ENCODE peak calls at places on chromosomes 2 and 18, in eight cellular contexts. One of them, this sample, is unnamed.
A peak's percentile ranks its signal among the peaks of the same experiment; 100 is the strongest.

GRCh38 chr2:50952596-50952995 is 79.3 kb downstream of the NRXN1 start:
- DNase-seq in glomerular endothelial cell: no peak
- DNase-seq in activated T-helper 1 cell treated with anti-CD3 and anti-CD28 coated beads, Interleukin-2, amount 50 U/mL, for 16 hours: no peak
- DNase-seq in left colon: no peak
- DNase-seq in activated CD8-positive, alpha-beta T cell treated with anti-CD3 and anti-CD28 coated beads, Interleukin-2, amount 10 ng/mL, durations not matched to agents 7 days and 5 days: no peak
- DNase-seq in PC-3: peak; percentile 46
- DNase-seq in hepatocyte: no peak
- DNase-seq in AG08395: no peak
- DNase-seq in this sample: peak; percentile 73

GRCh38 chr2:167388497-167388896 is 500.2 kb downstream of the XIRP2 start:
- DNase-seq in PC-3: no peak
- DNase-seq in activated T-helper 1 cell treated with anti-CD3 and anti-CD28 coated beads, Interleukin-2, amount 50 U/mL, for 16 hours: no peak
- DNase-seq in hepatocyte: no peak
- DNase-seq in left colon: no peak
- DNase-seq in activated CD8-positive, alpha-beta T cell treated with anti-CD3 and anti-CD28 coated beads, Interleukin-2, amount 10 ng/mL, durations not matched to agents 7 days and 5 days: no peak
- DNase-seq in glomerular endothelial cell: no peak
- DNase-seq in AG08395: no peak
- DNase-seq in this sample: no peak

GRCh38 chr18:51153659-51154371 is 43.7 kb downstream of the MEX3C start:
- DNase-seq in activated CD8-positive, alpha-beta T cell treated with anti-CD3 and anti-CD28 coated beads, Interleukin-2, amount 10 ng/mL, durations not matched to agents 7 days and 5 days: peak; percentile 55
- DNase-seq in left colon: peak; percentile 50
- DNase-seq in activated T-helper 1 cell treated with anti-CD3 and anti-CD28 coated beads, Interleukin-2, amount 50 U/mL, for 16 hours: no peak
- DNase-seq in glomerular endothelial cell: no peak
- DNase-seq in PC-3: no peak
- DNase-seq in hepatocyte: no peak
- DNase-seq in AG08395: no peak
- DNase-seq in this sample: no peak

GRCh38 chr2:184971669-184972068 is 373.3 kb downstream of the ZNF804A start:
- DNase-seq in glomerular endothelial cell: no peak
- DNase-seq in PC-3: no peak
- DNase-seq in hepatocyte: no peak
- DNase-seq in AG08395: no peak
- DNase-seq in left colon: no peak
- DNase-seq in activated CD8-positive, alpha-beta T cell treated with anti-CD3 and anti-CD28 coated beads, Interleukin-2, amount 10 ng/mL, durations not matched to agents 7 days and 5 days: no peak
- DNase-seq in activated T-helper 1 cell treated with anti-CD3 and anti-CD28 coated beads, Interleukin-2, amount 50 U/mL, for 16 hours: no peak
- DNase-seq in this sample: no peak

GRCh38 chr2:84850471-84850870 is 30.4 kb downstream of the TRABD2A start:
- DNase-seq in hepatocyte: no peak
- DNase-seq in glomerular endothelial cell: no peak
- DNase-seq in AG08395: no peak
- DNase-seq in PC-3: no peak
- DNase-seq in activated CD8-positive, alpha-beta T cell treated with anti-CD3 and anti-CD28 coated beads, Interleukin-2, amount 10 ng/mL, durations not matched to agents 7 days and 5 days: no peak
- DNase-seq in left colon: no peak
- DNase-seq in activated T-helper 1 cell treated with anti-CD3 and anti-CD28 coated beads, Interleukin-2, amount 50 U/mL, for 16 hours: no peak
- DNase-seq in this sample: no peak

GRCh38 chr18:48943333-48943732 is 7.4 kb downstream of the SMAD7 start:
- DNase-seq in AG08395: no peak
- DNase-seq in glomerular endothelial cell: no peak
- DNase-seq in activated CD8-positive, alpha-beta T cell treated with anti-CD3 and anti-CD28 coated beads, Interleukin-2, amount 10 ng/mL, durations not matched to agents 7 days and 5 days: no peak
- DNase-seq in hepatocyte: no peak
- DNase-seq in activated T-helper 1 cell treated with anti-CD3 and anti-CD28 coated beads, Interleukin-2, amount 50 U/mL, for 16 hours: no peak
- DNase-seq in PC-3: no peak
- DNase-seq in left colon: no peak
- DNase-seq in this sample: no peak

GRCh38 chr2:498493-499178 is 178.6 kb downstream of the TMEM18 start:
- DNase-seq in activated CD8-positive, alpha-beta T cell treated with anti-CD3 and anti-CD28 coated beads, Interleukin-2, amount 10 ng/mL, durations not matched to agents 7 days and 5 days: no peak
- DNase-seq in PC-3: no peak
- DNase-seq in AG08395: no peak
- DNase-seq in glomerular endothelial cell: no peak
- DNase-seq in hepatocyte: no peak
- DNase-seq in left colon: no peak
- DNase-seq in activated T-helper 1 cell treated with anti-CD3 and anti-CD28 coated beads, Interleukin-2, amount 50 U/mL, for 16 hours: no peak
- DNase-seq in this sample: no peak

GRCh38 chr2:54041135-54041534 is 70.3 kb upstream of the PSME4 start:
- DNase-seq in PC-3: peak; percentile 41
- DNase-seq in activated T-helper 1 cell treated with anti-CD3 and anti-CD28 coated beads, Interleukin-2, amount 50 U/mL, for 16 hours: peak; percentile 32
- DNase-seq in left colon: no peak
- DNase-seq in glomerular endothelial cell: no peak
- DNase-seq in activated CD8-positive, alpha-beta T cell treated with anti-CD3 and anti-CD28 coated beads, Interleukin-2, amount 10 ng/mL, durations not matched to agents 7 days and 5 days: peak; percentile 39
- DNase-seq in hepatocyte: no peak
- DNase-seq in AG08395: no peak
- DNase-seq in this sample: peak; percentile 90

GRCh38 chr2:144032566-144032965 is 487.4 kb downstream of the ZEB2 start:
- DNase-seq in left colon: no peak
- DNase-seq in AG08395: peak; percentile 8
- DNase-seq in glomerular endothelial cell: no peak
- DNase-seq in activated CD8-positive, alpha-beta T cell treated with anti-CD3 and anti-CD28 coated beads, Interleukin-2, amount 10 ng/mL, durations not matched to agents 7 days and 5 days: no peak
- DNase-seq in PC-3: no peak
- DNase-seq in activated T-helper 1 cell treated with anti-CD3 and anti-CD28 coated beads, Interleukin-2, amount 50 U/mL, for 16 hours: no peak
- DNase-seq in hepatocyte: no peak
- DNase-seq in this sample: no peak

GRCh38 chr18:34697891-34698290 is 12.2 kb upstream of the DTNA start:
- DNase-seq in glomerular endothelial cell: no peak
- DNase-seq in activated T-helper 1 cell treated with anti-CD3 and anti-CD28 coated beads, Interleukin-2, amount 50 U/mL, for 16 hours: no peak
- DNase-seq in left colon: no peak
- DNase-seq in PC-3: no peak
- DNase-seq in activated CD8-positive, alpha-beta T cell treated with anti-CD3 and anti-CD28 coated beads, Interleukin-2, amount 10 ng/mL, durations not matched to agents 7 days and 5 days: no peak
- DNase-seq in AG08395: no peak
- DNase-seq in hepatocyte: no peak
- DNase-seq in this sample: peak; percentile 85

GRCh38 chr2:26438526-26438925 is 36.8 kb downstream of the DRC1 start:
- DNase-seq in left colon: no peak
- DNase-seq in glomerular endothelial cell: no peak
- DNase-seq in activated T-helper 1 cell treated with anti-CD3 and anti-CD28 coated beads, Interleukin-2, amount 50 U/mL, for 16 hours: no peak
- DNase-seq in hepatocyte: no peak
- DNase-seq in activated CD8-positive, alpha-beta T cell treated with anti-CD3 and anti-CD28 coated beads, Interleukin-2, amount 10 ng/mL, durations not matched to agents 7 days and 5 days: no peak
- DNase-seq in AG08395: peak; percentile 92
- DNase-seq in PC-3: no peak
- DNase-seq in this sample: peak; percentile 51

GRCh38 chr2:28326469-28326805 is 66.2 kb upstream of the FOSL2 start:
- DNase-seq in hepatocyte: no peak
- DNase-seq in activated T-helper 1 cell treated with anti-CD3 and anti-CD28 coated beads, Interleukin-2, amount 50 U/mL, for 16 hours: no peak
- DNase-seq in activated CD8-positive, alpha-beta T cell treated with anti-CD3 and anti-CD28 coated beads, Interleukin-2, amount 10 ng/mL, durations not matched to agents 7 days and 5 days: no peak
- DNase-seq in left colon: no peak
- DNase-seq in AG08395: no peak
- DNase-seq in PC-3: no peak
- DNase-seq in glomerular endothelial cell: no peak
- DNase-seq in this sample: no peak

GRCh38 chr2:43455735-43456642 is 139.8 kb downstream of the THADA start:
- DNase-seq in activated T-helper 1 cell treated with anti-CD3 and anti-CD28 coated beads, Interleukin-2, amount 50 U/mL, for 16 hours: no peak
- DNase-seq in AG08395: peak; percentile 14
- DNase-seq in activated CD8-positive, alpha-beta T cell treated with anti-CD3 and anti-CD28 coated beads, Interleukin-2, amount 10 ng/mL, durations not matched to agents 7 days and 5 days: no peak
- DNase-seq in left colon: no peak
- DNase-seq in PC-3: peak; percentile 23
- DNase-seq in glomerular endothelial cell: no peak
- DNase-seq in hepatocyte: peak; percentile 30
- DNase-seq in this sample: peak; percentile 28

GRCh38 chr2:48315847-48316194 is 214.1 kb upstream of the STON1 start:
- DNase-seq in left colon: peak; percentile 32
- DNase-seq in activated T-helper 1 cell treated with anti-CD3 and anti-CD28 coated beads, Interleukin-2, amount 50 U/mL, for 16 hours: no peak
- DNase-seq in AG08395: no peak
- DNase-seq in PC-3: peak; percentile 28
- DNase-seq in hepatocyte: peak; percentile 51
- DNase-seq in glomerular endothelial cell: no peak
- DNase-seq in activated CD8-positive, alpha-beta T cell treated with anti-CD3 and anti-CD28 coated beads, Interleukin-2, amount 10 ng/mL, durations not matched to agents 7 days and 5 days: peak; percentile 70
- DNase-seq in this sample: peak; percentile 27

GRCh38 chr2:21043744-21044532 is at the start of gene APOB:
- DNase-seq in activated T-helper 1 cell treated with anti-CD3 and anti-CD28 coated beads, Interleukin-2, amount 50 U/mL, for 16 hours: no peak
- DNase-seq in hepatocyte: peak; percentile 78
- DNase-seq in activated CD8-positive, alpha-beta T cell treated with anti-CD3 and anti-CD28 coated beads, Interleukin-2, amount 10 ng/mL, durations not matched to agents 7 days and 5 days: no peak
- DNase-seq in PC-3: no peak
- DNase-seq in glomerular endothelial cell: no peak
- DNase-seq in left colon: peak; percentile 19
- DNase-seq in AG08395: no peak
- DNase-seq in this sample: no peak

GRCh38 chr2:242064364-242065250 is 195.1 kb downstream of the RTP5 start:
- DNase-seq in activated T-helper 1 cell treated with anti-CD3 and anti-CD28 coated beads, Interleukin-2, amount 50 U/mL, for 16 hours: no peak
- DNase-seq in glomerular endothelial cell: no peak
- DNase-seq in hepatocyte: no peak
- DNase-seq in activated CD8-positive, alpha-beta T cell treated with anti-CD3 and anti-CD28 coated beads, Interleukin-2, amount 10 ng/mL, durations not matched to agents 7 days and 5 days: no peak
- DNase-seq in PC-3: no peak
- DNase-seq in AG08395: no peak
- DNase-seq in left colon: no peak
- DNase-seq in this sample: no peak

GRCh38 chr18:43601432-43601831 is 324.1 kb upstream of the SYT4 start:
- DNase-seq in AG08395: no peak
- DNase-seq in hepatocyte: no peak
- DNase-seq in activated T-helper 1 cell treated with anti-CD3 and anti-CD28 coated beads, Interleukin-2, amount 50 U/mL, for 16 hours: no peak
- DNase-seq in glomerular endothelial cell: no peak
- DNase-seq in left colon: no peak
- DNase-seq in PC-3: no peak
- DNase-seq in activated CD8-positive, alpha-beta T cell treated with anti-CD3 and anti-CD28 coated beads, Interleukin-2, amount 10 ng/mL, durations not matched to agents 7 days and 5 days: no peak
- DNase-seq in this sample: no peak

GRCh38 chr2:237410949-237411635 is 2.9 kb downstream of the COL6A3 start:
- DNase-seq in hepatocyte: no peak
- DNase-seq in PC-3: no peak
- DNase-seq in left colon: no peak
- DNase-seq in activated CD8-positive, alpha-beta T cell treated with anti-CD3 and anti-CD28 coated beads, Interleukin-2, amount 10 ng/mL, durations not matched to agents 7 days and 5 days: no peak
- DNase-seq in activated T-helper 1 cell treated with anti-CD3 and anti-CD28 coated beads, Interleukin-2, amount 50 U/mL, for 16 hours: no peak
- DNase-seq in AG08395: no peak
- DNase-seq in glomerular endothelial cell: no peak
- DNase-seq in this sample: no peak

GRCh38 chr2:120776649-120777048 is 41.0 kb downstream of the GLI2 start:
- DNase-seq in left colon: no peak
- DNase-seq in glomerular endothelial cell: no peak
- DNase-seq in activated CD8-positive, alpha-beta T cell treated with anti-CD3 and anti-CD28 coated beads, Interleukin-2, amount 10 ng/mL, durations not matched to agents 7 days and 5 days: no peak
- DNase-seq in activated T-helper 1 cell treated with anti-CD3 and anti-CD28 coated beads, Interleukin-2, amount 50 U/mL, for 16 hours: no peak
- DNase-seq in PC-3: no peak
- DNase-seq in hepatocyte: no peak
- DNase-seq in AG08395: no peak
- DNase-seq in this sample: no peak

GRCh38 chr2:12704378-12704777 is 12.4 kb upstream of the TRIB2 start:
- DNase-seq in AG08395: no peak
- DNase-seq in activated T-helper 1 cell treated with anti-CD3 and anti-CD28 coated beads, Interleukin-2, amount 50 U/mL, for 16 hours: no peak
- DNase-seq in activated CD8-positive, alpha-beta T cell treated with anti-CD3 and anti-CD28 coated beads, Interleukin-2, amount 10 ng/mL, durations not matched to agents 7 days and 5 days: no peak
- DNase-seq in glomerular endothelial cell: no peak
- DNase-seq in PC-3: peak; percentile 44
- DNase-seq in left colon: no peak
- DNase-seq in hepatocyte: no peak
- DNase-seq in this sample: no peak

GRCh38 chr18:22171263-22171838 is 2.0 kb downstream of the GATA6 start:
- DNase-seq in hepatocyte: no peak
- DNase-seq in activated CD8-positive, alpha-beta T cell treated with anti-CD3 and anti-CD28 coated beads, Interleukin-2, amount 10 ng/mL, durations not matched to agents 7 days and 5 days: no peak
- DNase-seq in glomerular endothelial cell: no peak
- DNase-seq in AG08395: no peak
- DNase-seq in activated T-helper 1 cell treated with anti-CD3 and anti-CD28 coated beads, Interleukin-2, amount 50 U/mL, for 16 hours: no peak
- DNase-seq in PC-3: no peak
- DNase-seq in left colon: no peak
- DNase-seq in this sample: no peak

GRCh38 chr2:158600155-158600802 is 143.5 kb downstream of the PKP4 start:
- DNase-seq in activated CD8-positive, alpha-beta T cell treated with anti-CD3 and anti-CD28 coated beads, Interleukin-2, amount 10 ng/mL, durations not matched to agents 7 days and 5 days: no peak
- DNase-seq in activated T-helper 1 cell treated with anti-CD3 and anti-CD28 coated beads, Interleukin-2, amount 50 U/mL, for 16 hours: no peak
- DNase-seq in hepatocyte: peak; percentile 25
- DNase-seq in AG08395: peak; percentile 86
- DNase-seq in PC-3: peak; percentile 94
- DNase-seq in glomerular endothelial cell: peak; percentile 87
- DNase-seq in left colon: peak; percentile 71
- DNase-seq in this sample: peak; percentile 88

GRCh38 chr18:55875330-55875933 is 287.4 kb upstream of the TCF4 start:
- DNase-seq in activated CD8-positive, alpha-beta T cell treated with anti-CD3 and anti-CD28 coated beads, Interleukin-2, amount 10 ng/mL, durations not matched to agents 7 days and 5 days: no peak
- DNase-seq in glomerular endothelial cell: no peak
- DNase-seq in activated T-helper 1 cell treated with anti-CD3 and anti-CD28 coated beads, Interleukin-2, amount 50 U/mL, for 16 hours: no peak
- DNase-seq in left colon: no peak
- DNase-seq in AG08395: no peak
- DNase-seq in hepatocyte: no peak
- DNase-seq in PC-3: no peak
- DNase-seq in this sample: no peak

GRCh38 chr2:40371525-40372277 is 80.2 kb downstream of the SLC8A1 start:
- DNase-seq in activated T-helper 1 cell treated with anti-CD3 and anti-CD28 coated beads, Interleukin-2, amount 50 U/mL, for 16 hours: no peak
- DNase-seq in AG08395: peak; percentile 88
- DNase-seq in PC-3: peak; percentile 61
- DNase-seq in left colon: peak; percentile 13
- DNase-seq in activated CD8-positive, alpha-beta T cell treated with anti-CD3 and anti-CD28 coated beads, Interleukin-2, amount 10 ng/mL, durations not matched to agents 7 days and 5 days: no peak
- DNase-seq in glomerular endothelial cell: no peak
- DNase-seq in hepatocyte: peak; percentile 41
- DNase-seq in this sample: peak; percentile 78

GRCh38 chr2:242012956-242013764 is 143.6 kb downstream of the RTP5 start:
- DNase-seq in AG08395: no peak
- DNase-seq in left colon: no peak
- DNase-seq in PC-3: no peak
- DNase-seq in activated CD8-positive, alpha-beta T cell treated with anti-CD3 and anti-CD28 coated beads, Interleukin-2, amount 10 ng/mL, durations not matched to agents 7 days and 5 days: no peak
- DNase-seq in hepatocyte: no peak
- DNase-seq in activated T-helper 1 cell treated with anti-CD3 and anti-CD28 coated beads, Interleukin-2, amount 50 U/mL, for 16 hours: no peak
- DNase-seq in glomerular endothelial cell: no peak
- DNase-seq in this sample: no peak

GRCh38 chr2:29517421-29517820 is 402.2 kb downstream of the CLIP4 start:
- DNase-seq in activated T-helper 1 cell treated with anti-CD3 and anti-CD28 coated beads, Interleukin-2, amount 50 U/mL, for 16 hours: no peak
- DNase-seq in glomerular endothelial cell: no peak
- DNase-seq in PC-3: no peak
- DNase-seq in AG08395: no peak
- DNase-seq in left colon: no peak
- DNase-seq in activated CD8-positive, alpha-beta T cell treated with anti-CD3 and anti-CD28 coated beads, Interleukin-2, amount 10 ng/mL, durations not matched to agents 7 days and 5 days: no peak
- DNase-seq in hepatocyte: no peak
- DNase-seq in this sample: no peak

GRCh38 chr18:8741524-8741923 is 36.2 kb downstream of the MTCL1 start:
- DNase-seq in hepatocyte: no peak
- DNase-seq in glomerular endothelial cell: no peak
- DNase-seq in left colon: no peak
- DNase-seq in activated T-helper 1 cell treated with anti-CD3 and anti-CD28 coated beads, Interleukin-2, amount 50 U/mL, for 16 hours: no peak
- DNase-seq in activated CD8-positive, alpha-beta T cell treated with anti-CD3 and anti-CD28 coated beads, Interleukin-2, amount 10 ng/mL, durations not matched to agents 7 days and 5 days: no peak
- DNase-seq in PC-3: no peak
- DNase-seq in AG08395: no peak
- DNase-seq in this sample: no peak

GRCh38 chr2:174635747-174636399 is 38.3 kb upstream of the WIPF1 start:
- DNase-seq in activated T-helper 1 cell treated with anti-CD3 and anti-CD28 coated beads, Interleukin-2, amount 50 U/mL, for 16 hours: no peak
- DNase-seq in AG08395: peak; percentile 53
- DNase-seq in hepatocyte: no peak
- DNase-seq in glomerular endothelial cell: no peak
- DNase-seq in left colon: no peak
- DNase-seq in PC-3: no peak
- DNase-seq in activated CD8-positive, alpha-beta T cell treated with anti-CD3 and anti-CD28 coated beads, Interleukin-2, amount 10 ng/mL, durations not matched to agents 7 days and 5 days: no peak
- DNase-seq in this sample: no peak

GRCh38 chr2:237725661-237726060 is 72.9 kb upstream of the RBM44 start:
- DNase-seq in hepatocyte: peak; percentile 51
- DNase-seq in glomerular endothelial cell: no peak
- DNase-seq in activated T-helper 1 cell treated with anti-CD3 and anti-CD28 coated beads, Interleukin-2, amount 50 U/mL, for 16 hours: no peak
- DNase-seq in PC-3: no peak
- DNase-seq in activated CD8-positive, alpha-beta T cell treated with anti-CD3 and anti-CD28 coated beads, Interleukin-2, amount 10 ng/mL, durations not matched to agents 7 days and 5 days: no peak
- DNase-seq in AG08395: no peak
- DNase-seq in left colon: no peak
- DNase-seq in this sample: no peak

GRCh38 chr2:9547272-9547991 is 8.2 kb downstream of the ADAM17 start:
- DNase-seq in left colon: no peak
- DNase-seq in activated T-helper 1 cell treated with anti-CD3 and anti-CD28 coated beads, Interleukin-2, amount 50 U/mL, for 16 hours: no peak
- DNase-seq in activated CD8-positive, alpha-beta T cell treated with anti-CD3 and anti-CD28 coated beads, Interleukin-2, amount 10 ng/mL, durations not matched to agents 7 days and 5 days: no peak
- DNase-seq in AG08395: no peak
- DNase-seq in hepatocyte: no peak
- DNase-seq in glomerular endothelial cell: no peak
- DNase-seq in PC-3: no peak
- DNase-seq in this sample: peak; percentile 48

GRCh38 chr2:46669996-46670793 is 190.8 kb downstream of the TMEM247 start:
- DNase-seq in glomerular endothelial cell: no peak
- DNase-seq in AG08395: peak; percentile 66
- DNase-seq in activated T-helper 1 cell treated with anti-CD3 and anti-CD28 coated beads, Interleukin-2, amount 50 U/mL, for 16 hours: no peak
- DNase-seq in PC-3: peak; percentile 34
- DNase-seq in activated CD8-positive, alpha-beta T cell treated with anti-CD3 and anti-CD28 coated beads, Interleukin-2, amount 10 ng/mL, durations not matched to agents 7 days and 5 days: no peak
- DNase-seq in hepatocyte: no peak
- DNase-seq in left colon: no peak
- DNase-seq in this sample: peak; percentile 61

GRCh38 chr18:43620936-43621335 is 343.6 kb upstream of the SYT4 start:
- DNase-seq in glomerular endothelial cell: peak; percentile 5
- DNase-seq in activated CD8-positive, alpha-beta T cell treated with anti-CD3 and anti-CD28 coated beads, Interleukin-2, amount 10 ng/mL, durations not matched to agents 7 days and 5 days: no peak
- DNase-seq in activated T-helper 1 cell treated with anti-CD3 and anti-CD28 coated beads, Interleukin-2, amount 50 U/mL, for 16 hours: no peak
- DNase-seq in left colon: no peak
- DNase-seq in AG08395: peak; percentile 57
- DNase-seq in PC-3: peak; percentile 50
- DNase-seq in hepatocyte: peak; percentile 55
- DNase-seq in this sample: peak; percentile 37

This sample was measured in HT1080.